ENCODE peak calls at places on chromosomes 12 and 14, in six cellular contexts. X is fibroblast of lung, P is HFF-Myc, H is testis, Q is GM20000, B is MCF 10A. J is an unnamed sample.

GRCh38 chr14:78136695-78137094 is 33.5 kb upstream of the NRXN3 start:
- DNase-seq in B (no peak), P (no peak), X (peak; percentile 30), H (no peak), Q (no peak), J (no peak)

GRCh38 chr14:32366256-32366655 is 37.2 kb downstream of the AKAP6 start:
- DNase-seq in P (peak; percentile 30), B (no peak), Q (no peak), H (no peak), X (peak; percentile 67), J (no peak)

GRCh38 chr14:89856871-89857345 is 97.6 kb downstream of the EFCAB11 start:
- DNase-seq in B (no peak), P (no peak), H (no peak), Q (no peak), X (peak; percentile 66), J (no peak)

GRCh38 chr12:44889162-44889561 is 13.0 kb upstream of the NELL2 start:
- DNase-seq in X (peak; percentile 5), B (no peak), Q (no peak), P (no peak), H (no peak), J (no peak)

GRCh38 chr12:2451025-2451424 is 343.7 kb upstream of the FKBP4 start:
- DNase-seq in Q (no peak), X (peak; percentile 47), H (no peak), B (no peak), P (no peak), J (no peak)

GRCh38 chr12:115004469-115005146 is 320.6 kb upstream of the TBX3 start:
- DNase-seq in H (no peak), Q (no peak), B (peak; percentile 51), X (no peak), P (no peak), J (no peak)

GRCh38 chr12:79451988-79452387 is 238.8 kb downstream of the PAWR start:
- DNase-seq in Q (no peak), X (peak; percentile 92), B (peak; percentile 94), P (peak; percentile 92), H (peak; percentile 72), J (peak; percentile 67)

GRCh38 chr14:93285048-93285447 is 47.8 kb downstream of the BTBD7 start:
- DNase-seq in Q (peak; percentile 8), P (no peak), X (peak; percentile 52), H (no peak), B (no peak), J (no peak)

GRCh38 chr14:66082009-66082408 is 404.2 kb upstream of the CCDC196 start:
- DNase-seq in P (no peak), B (no peak), X (peak; percentile 56), Q (no peak), H (no peak), J (no peak)

GRCh38 chr12:89117448-89118034 is 234.8 kb downstream of the DUSP6 start:
- DNase-seq in P (no peak), B (peak; percentile 90), Q (no peak), H (no peak), X (no peak), J (no peak)

GRCh38 chr14:93114713-93115068 is 1.0 kb downstream of the ITPK1 start:
- DNase-seq in X (no peak), B (no peak), P (no peak), H (no peak), Q (no peak), J (no peak)

GRCh38 chr12:25249951-25250738 is 584 bp downstream of the KRAS start:
- DNase-seq in B (peak; percentile 26), H (peak; percentile 46), X (peak; percentile 20), P (no peak), Q (peak; percentile 74), J (no peak)

DNA sequence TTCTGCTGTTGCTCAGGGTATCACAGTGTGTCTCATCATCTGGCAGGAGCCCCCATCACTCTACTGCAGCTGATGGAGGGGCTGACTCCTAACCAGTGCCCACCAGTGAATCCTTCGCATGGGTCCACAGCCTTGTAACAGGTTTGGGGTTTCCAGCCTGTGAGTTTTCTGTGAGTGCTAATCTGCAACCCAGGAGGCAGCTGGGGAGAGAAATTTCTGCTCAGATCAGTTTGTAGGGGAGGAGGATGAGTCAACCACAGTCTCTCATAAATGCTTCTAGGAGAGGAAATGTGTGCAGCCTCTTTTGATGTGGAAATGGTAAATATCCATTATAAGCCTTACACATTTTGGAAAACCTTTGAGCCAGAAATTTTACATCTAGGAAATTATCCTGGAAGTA is 871.3 kb downstream of the AACS start:
- DNase-seq in P (no peak), B (no peak), Q (no peak), H (no peak), X (no peak), J (no peak)
- TF ChIP-seq CTCF in P (no peak), B (no peak), Q (no peak), H (no peak), X (no peak), J (no peak)

DNA sequence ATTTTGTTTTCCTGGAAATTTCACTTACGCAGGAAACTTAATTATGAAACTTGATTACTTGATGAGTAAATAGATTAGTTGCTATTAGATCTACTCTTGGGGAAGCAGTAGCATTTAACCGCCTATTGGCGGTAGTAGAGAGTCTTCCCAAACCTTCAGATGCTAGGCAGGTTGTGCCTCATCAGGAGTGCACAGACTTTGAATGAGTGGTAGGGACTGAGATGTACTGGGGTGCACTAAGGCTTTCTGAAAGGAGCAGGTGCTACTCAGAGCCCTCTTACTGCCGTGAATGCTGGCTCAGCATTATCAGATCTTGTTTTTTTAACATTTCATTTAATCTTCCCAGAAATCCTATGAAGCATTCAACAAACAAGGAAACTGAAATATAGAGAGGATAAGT is 7.7 kb downstream of the GATC start:
- DNase-seq in Q (peak; percentile 41), X (peak; percentile 16), H (no peak), B (peak; percentile 46), P (no peak), J (no peak)
- TF ChIP-seq CTCF in Q (peak; percentile 53), X (peak; percentile 43), H (peak; percentile 14), B (peak; percentile 58), P (peak; percentile 57), J (peak; percentile 49)

GRCh38 chr12:74539765-74540526 is 2.3 kb downstream of the ATXN7L3B start:
- DNase-seq in Q (no peak), P (no peak), H (no peak), B (no peak), X (no peak), J (no peak)

GRCh38 chr12:74539261-74539660 is 1.6 kb downstream of the ATXN7L3B start:
- DNase-seq in Q (no peak), B (no peak), P (no peak), X (peak; percentile 5), H (no peak), J (no peak)

GRCh38 chr12:74537126-74537706 is 419 bp upstream of the ATXN7L3B start:
- DNase-seq in X (peak; percentile 60), P (peak; percentile 31), Q (peak; percentile 53), H (no peak), B (peak; percentile 60), J (peak; percentile 14)

GRCh38 chr12:74537707-74538385 is at the start of gene ATXN7L3B:
- DNase-seq in Q (peak; percentile 89), X (peak; percentile 92), P (peak; percentile 70), H (peak; percentile 92), B (peak; percentile 95), J (peak; percentile 79)

GRCh38 chr12:74538491-74539258 is 1.0 kb downstream of the ATXN7L3B start:
- DNase-seq in B (peak; percentile 22), H (no peak), Q (peak; percentile 10), X (peak; percentile 11), P (no peak), J (no peak)
- TF ChIP-seq CTCF in B (no peak), H (no peak), Q (no peak), X (no peak), P (no peak), J (no peak)

GRCh38 chr14:72745991-72746980 is 147.6 kb downstream of the DPF3 start:
- DNase-seq in Q (no peak), X (peak; percentile 87), B (peak; percentile 61), P (peak; percentile 40), H (no peak), J (peak; percentile 69)
- TF ChIP-seq CTCF in Q (no peak), X (peak; percentile 40), B (peak; percentile 22), P (peak; percentile 34), H (no peak), J (peak; percentile 45)

DNA sequence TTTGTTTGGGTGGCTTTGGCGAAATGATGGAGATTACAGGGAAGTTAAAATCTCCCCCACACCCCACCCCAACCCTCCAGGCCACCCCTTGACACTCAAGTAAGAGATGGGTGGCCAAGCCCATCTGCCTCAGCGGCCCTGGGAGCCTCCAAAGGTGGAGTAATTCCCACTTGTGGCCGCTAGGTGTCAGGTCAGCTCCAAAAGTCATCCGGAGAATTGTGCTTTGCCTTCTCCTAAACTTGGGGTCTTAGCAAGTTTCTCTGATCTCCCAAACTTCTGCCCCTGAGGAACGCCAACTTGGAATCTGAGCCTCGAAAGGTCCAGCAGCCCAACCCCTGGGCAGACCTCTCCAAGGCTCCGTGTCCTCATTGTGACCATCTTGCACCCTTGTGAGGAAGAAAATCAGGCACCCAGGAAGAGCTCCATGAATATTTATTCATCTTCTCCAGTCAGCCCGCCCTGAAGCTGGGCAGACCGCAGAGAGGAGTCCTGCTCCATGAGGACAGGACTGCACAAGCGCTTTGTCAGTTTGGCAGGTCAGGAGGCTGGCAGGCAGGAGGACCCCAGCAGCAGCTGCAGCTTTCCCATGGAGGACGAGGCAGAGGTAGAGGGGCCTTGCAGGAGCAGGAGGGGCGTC is 46.7 kb downstream of the LRRC74A start:
- DNase-seq in P (no peak), B (peak; percentile 63), X (peak; percentile 17), H (peak; percentile 75), Q (peak; percentile 83), J (no peak)
- TF ChIP-seq CTCF in P (peak; percentile 82), B (peak; percentile 90), X (peak; percentile 81), H (peak; percentile 91), Q (peak; percentile 65), J (peak; percentile 77)

J was measured in AG09319.